ENCODE peak calls at places on chromosomes 4 and X, in four cellular contexts. K is CD4-positive, CD25-positive, alpha-beta regulatory T cell; D is CD4-positive, alpha-beta memory T cell; R is endodermal cell. A is an unnamed sample.

GRCh38 chr4:153409412-153409811 is 56.7 kb upstream of the TMEM131L start:
- DNase-seq in R (no peak), D (no peak), K (no peak), A (no peak)

GRCh38 chr4:3784469-3785291 is 18.5 kb downstream of the ADRA2C start:
- DNase-seq in D (no peak), R (no peak), K (no peak), A (peak)

GRCh38 chrX:2325076-2325784 is 175.5 kb downstream of the DHRSX start:
- DNase-seq in K (peak), R (peak), D (no peak), A (no peak)

GRCh38 chr4:164924670-164925238 is 47.8 kb downstream of the APELA start:
- DNase-seq in R (no peak), D (no peak), K (no peak), A (no peak)

GRCh38 chr4:152961752-152962117 is 25.6 kb downstream of the FHDC1 start:
- DNase-seq in R (no peak), K (no peak), D (no peak), A (no peak)

GRCh38 chrX:106144755-106145639 is 23.1 kb upstream of the PWWP3B start:
- DNase-seq in K (no peak), D (no peak), R (no peak), A (no peak)

GRCh38 chr4:89254847-89255246 is 52.8 kb downstream of the GPRIN3 start:
- DNase-seq in D (peak), R (peak), K (peak), A (peak)

GRCh38 chrX:10190367-10190766 is 33.6 kb downstream of the CLCN4 start:
- DNase-seq in R (no peak), K (no peak), D (no peak), A (no peak)

GRCh38 chr4:184848510-184848909 is 22.7 kb upstream of the ACSL1 start:
- DNase-seq in D (no peak), R (no peak), K (no peak), A (no peak)

GRCh38 chr4:67576538-67576937 is 18.0 kb downstream of the STAP1 start:
- DNase-seq in D (no peak), K (no peak), R (no peak), A (no peak)

GRCh38 chr4:80173387-80173786 is 23.9 kb upstream of the PRDM8 start:
- DNase-seq in D (peak), R (no peak), K (peak), A (no peak)

GRCh38 chrX:41333744-41333993 is 293 bp upstream of the DDX3X start:
- DNase-seq in K (no peak), D (peak), R (no peak), A (no peak)

GRCh38 chr4:10808591-10808990 is 124.0 kb upstream of the CLNK start:
- DNase-seq in D (no peak), K (no peak), R (no peak), A (no peak)

GRCh38 chr4:3021127-3021526 is 53.2 kb downstream of the HTT-AS start:
- DNase-seq in K (no peak), D (no peak), R (no peak), A (no peak)

GRCh38 chrX:119121341-119121740 is 6.3 kb downstream of the KIAA1210 start:
- DNase-seq in K (no peak), D (no peak), R (no peak), A (no peak)

GRCh38 chrX:4978613-4979012 is 1250.1 kb downstream of the NLGN4X start:
- DNase-seq in D (no peak), R (no peak), K (no peak), A (no peak)

GRCh38 chr4:64330143-64330542 is 79.1 kb downstream of the TECRL start:
- DNase-seq in R (no peak), D (no peak), K (no peak), A (no peak)

GRCh38 chr4:104743141-104743748 is 248.6 kb upstream of the CXXC4 start:
- DNase-seq in R (no peak), K (no peak), D (no peak), A (no peak)

GRCh38 chrX:53022381-53022780 is 26.2 kb upstream of the GPR173 start:
- DNase-seq in D (no peak), K (no peak), R (peak), A (no peak)

GRCh38 chr4:30756553-30756952 is 36.4 kb downstream of the PCDH7 start:
- DNase-seq in D (no peak), R (no peak), K (no peak), A (no peak)

GRCh38 chr4:3315566-3315965 is 22.7 kb downstream of the RGS12 start:
- DNase-seq in D (no peak), R (peak), K (no peak), A (no peak)

GRCh38 chr4:15149842-15150592 is 147.7 kb downstream of the CPEB2 start:
- DNase-seq in K (no peak), R (peak), D (no peak), A (peak)

GRCh38 chr4:110487873-110488272 is 11.9 kb downstream of the ENPEP start:
- DNase-seq in R (no peak), K (no peak), D (no peak), A (no peak)

GRCh38 chrX:20029728-20030127 is 38.9 kb upstream of the BCLAF3 start:
- DNase-seq in R (no peak), K (no peak), D (no peak), A (no peak)

GRCh38 chr4:59094505-59094904 is 1984.3 kb upstream of the IGFBP7 start:
- DNase-seq in R (peak), D (no peak), K (no peak), A (peak)

GRCh38 chr4:119113033-119113655 is 22.5 kb upstream of the MYOZ2 start:
- DNase-seq in D (no peak), K (no peak), R (no peak), A (no peak)

GRCh38 chrX:65668362-65669310 is 1.2 kb downstream of the MSN start:
- DNase-seq in D (peak), K (peak), R (peak), A (peak)

GRCh38 chr4:55297346-55297745 is 48.7 kb upstream of the SRD5A3 start:
- DNase-seq in D (no peak), K (no peak), R (no peak), A (no peak)

GRCh38 chrX:116657071-116657470 is 194.3 kb upstream of the CT83 start:
- DNase-seq in K (no peak), D (no peak), R (no peak), A (peak)

GRCh38 chr4:141900841-141901240 is 264.5 kb downstream of the IL15 start:
- DNase-seq in R (no peak), K (no peak), D (no peak), A (no peak)

GRCh38 chr4:183636923-183637322 is 22.1 kb downstream of the RWDD4 start:
- DNase-seq in R (no peak), K (no peak), D (no peak), A (no peak)

GRCh38 chrX:155086202-155086840 is 15.0 kb downstream of the BRCC3 start:
- DNase-seq in R (peak), K (peak), D (peak), A (peak)

GRCh38 chrX:27840881-27841280 is 33.1 kb downstream of the MAGEB10 start:
- DNase-seq in K (no peak), R (no peak), D (no peak), A (no peak)

GRCh38 chr4:158903472-158904043 is 134.7 kb downstream of the FNIP2 start:
- DNase-seq in R (no peak), K (no peak), D (no peak), A (no peak)

GRCh38 chr4:113596396-113596795 is 165.1 kb downstream of the CAMK2D start:
- DNase-seq in R (no peak), K (no peak), D (no peak), A (no peak)

DNA sequence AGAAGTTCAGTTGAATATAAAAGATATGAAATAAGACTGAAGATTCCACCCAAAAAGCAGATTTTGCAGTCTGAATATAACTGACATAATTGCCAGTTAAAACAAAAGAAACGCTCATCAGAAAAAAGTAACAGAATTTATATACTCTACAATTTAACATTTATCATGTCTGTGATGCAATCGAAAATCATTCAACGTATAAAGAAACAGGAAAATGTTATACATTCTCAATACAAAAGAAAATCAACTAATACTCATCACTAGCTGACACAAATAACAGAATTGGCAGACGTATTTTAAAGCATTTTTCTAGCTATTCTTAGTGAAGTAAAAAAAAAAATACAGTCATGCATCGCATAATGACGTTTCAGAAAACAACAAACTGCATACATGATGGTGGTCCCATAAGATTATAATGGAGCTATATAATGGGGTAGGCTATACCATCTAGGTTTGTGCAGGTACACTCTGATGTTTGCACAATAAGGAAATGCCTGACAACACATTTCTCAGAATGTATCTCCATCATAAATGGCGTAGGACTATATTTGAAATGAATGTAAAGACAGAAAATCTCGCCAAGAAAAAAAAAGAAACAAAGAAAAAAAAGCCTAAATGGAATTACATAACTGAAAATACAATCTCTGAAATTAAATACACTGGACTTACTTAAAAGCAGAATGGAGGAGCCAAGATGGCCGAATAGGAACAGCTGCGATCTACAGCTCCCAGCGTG is 34.3 kb downstream of the OR13H1 start:
- DNase-seq in R (no peak), K (no peak), D (no peak), A (no peak)
- H3K4me3 ChIP-seq in R (peak), K (no peak), D (no peak), A (peak)

GRCh38 chrX:153763989-153764755 is at the start of gene PLXNB3:
- DNase-seq in K (peak), R (peak), D (peak), A (peak)
- H3K4me3 ChIP-seq in K (no peak), R (no peak), D (no peak), A (no peak)

GRCh38 chrX:18426004-18426320 is 554 bp downstream of the CDKL5 start:
- DNase-seq in R (no peak), K (no peak), D (no peak), A (no peak)

GRCh38 chrX:18422886-18423285 is 2.5 kb upstream of the CDKL5 start:
- DNase-seq in K (no peak), R (no peak), D (no peak), A (no peak)

GRCh38 chrX:18422325-18422724 is 3.1 kb upstream of the CDKL5 start:
- DNase-seq in K (no peak), D (no peak), R (no peak), A (no peak)

GRCh38 chrX:18425199-18426003 is at the start of gene CDKL5:
- DNase-seq in K (peak), D (peak), R (peak), A (peak)

DNA sequence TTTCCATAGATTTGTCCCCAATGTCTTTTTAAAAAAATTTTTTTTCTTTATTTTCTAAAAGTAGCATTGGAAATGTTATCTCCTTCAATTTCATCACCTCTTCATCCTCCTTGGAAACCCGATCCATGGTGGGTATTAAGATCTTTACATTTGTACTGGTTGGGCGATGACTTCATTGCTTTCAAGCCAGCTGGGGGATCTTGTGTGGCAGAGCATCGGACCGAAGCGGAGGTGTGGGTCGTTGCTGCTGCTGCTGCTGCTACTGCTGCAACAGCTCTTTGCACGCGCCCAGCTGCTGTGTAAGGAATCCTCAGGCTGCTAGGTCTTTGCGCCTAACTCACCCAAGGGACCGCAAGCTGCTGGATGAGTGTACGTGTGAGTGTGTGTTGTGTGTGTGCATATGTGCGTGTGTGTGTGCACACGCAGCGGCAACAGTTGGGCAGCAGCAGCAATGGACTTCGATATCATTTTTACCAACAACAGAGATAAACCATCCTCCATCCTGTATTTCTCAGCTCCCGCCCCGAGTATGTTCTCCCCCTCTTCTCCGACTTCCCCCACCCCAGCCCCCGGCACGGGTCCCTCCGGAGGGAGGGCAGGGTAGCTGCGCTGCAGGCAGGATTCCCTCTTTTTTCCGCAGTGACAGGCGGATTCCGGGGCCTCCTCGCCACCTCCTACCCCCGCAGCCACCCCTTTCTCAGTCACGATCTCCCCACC is 768 bp upstream of the CDKL5 start:
- DNase-seq in D (peak), K (peak), R (no peak), A (peak)
- H3K4me3 ChIP-seq in D (peak), K (peak), R (peak), A (peak)

GRCh38 chr4:46992338-46992737 is 1.0 kb downstream of the GABRA4 start:
- DNase-seq in D (no peak), K (no peak), R (no peak), A (no peak)
- H3K4me3 ChIP-seq in D (no peak), K (no peak), R (no peak), A (no peak)

DNA sequence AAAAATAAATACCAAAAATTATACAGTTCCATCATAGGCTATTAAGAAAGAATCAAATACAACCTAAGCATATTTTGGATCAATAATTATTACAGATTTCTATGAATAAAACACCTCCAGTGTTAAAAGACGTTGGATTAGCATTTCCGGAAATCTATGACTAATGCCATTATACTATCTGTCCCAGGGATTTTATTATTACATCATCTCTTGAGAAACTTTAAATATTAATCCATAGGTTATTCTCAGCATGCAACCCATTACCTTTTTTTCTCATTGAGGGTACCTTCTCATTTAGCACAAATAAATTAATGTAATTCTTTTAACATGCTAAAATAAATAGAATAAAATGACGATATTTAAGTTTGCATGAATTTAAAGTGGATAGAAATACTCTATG is 44.6 kb downstream of the CXorf58 start:
- DNase-seq in R (no peak), K (no peak), D (no peak), A (no peak)
- H3K4me3 ChIP-seq in R (no peak), K (peak), D (no peak), A (no peak)

A was measured in H7.